ENCODE peak calls at places on chromosome 16, in seven cellular contexts. J is transverse colon; I is body of pancreas; U is keratinocyte; Y is fibroblast of lung; F is left ventricle myocardium inferior; W is effector memory CD4-positive, alpha-beta T cell. X is an unnamed sample.

GRCh38 chr16:57999366-57999970 is 1.0 kb downstream of the ZNF319 start:
- DNase-seq in J (no peak), I (no peak), U (no peak), Y (peak; percentile 29), F (no peak), W (no peak), X (peak; percentile 16)

GRCh38 chr16:58119509-58119845 is 9.7 kb downstream of the CFAP20 start:
- DNase-seq in J (no peak), I (no peak), U (no peak), Y (no peak), F (no peak), W (no peak), X (no peak)

GRCh38 chr16:50839920-50840729 is 98.2 kb downstream of the CYLD start:
- DNase-seq in J (no peak), I (no peak), U (no peak), Y (no peak), F (no peak), W (no peak), X (no peak)

GRCh38 chr16:65059421-65059980 is 62.4 kb downstream of the CDH11 start:
- DNase-seq in J (no peak), I (peak; percentile 21), U (no peak), Y (no peak), F (no peak), W (no peak), X (peak; percentile 2)

GRCh38 chr16:66426112-66427035 is 721 bp upstream of the BEAN1 start:
- DNase-seq in J (no peak), I (no peak), U (no peak), Y (no peak), F (no peak), W (no peak), X (no peak)

GRCh38 chr16:23286131-23286532 is 16.0 kb upstream of the SCNN1B start:
- DNase-seq in J (no peak), I (no peak), U (peak; percentile 85), Y (no peak), F (no peak), W (no peak), X (no peak)

GRCh38 chr16:79826732-79827514 is 226.4 kb upstream of the MAF start:
- DNase-seq in J (no peak), I (no peak), U (no peak), Y (peak; percentile 94), F (no peak), W (no peak), X (no peak)

GRCh38 chr16:78647019-78647418 is 547.6 kb downstream of the WWOX start:
- DNase-seq in J (no peak), I (no peak), U (no peak), Y (no peak), F (peak; percentile 19), W (no peak), X (no peak)

GRCh38 chr16:53756329-53756996 is 52.5 kb downstream of the FTO start:
- DNase-seq in J (no peak), I (no peak), U (no peak), Y (peak; percentile 51), F (no peak), W (no peak), X (peak; percentile 56)

GRCh38 chr16:56226187-56226586 is 34.9 kb downstream of the GNAO1 start:
- DNase-seq in J (no peak), I (no peak), U (no peak), Y (no peak), F (no peak), W (no peak), X (no peak)

GRCh38 chr16:66894948-66895696 is 14.8 kb downstream of the PDP2 start:
- DNase-seq in J (peak; percentile 82), I (peak; percentile 68), U (no peak), Y (peak; percentile 81), F (peak; percentile 63), W (peak; percentile 39), X (peak; percentile 88)

GRCh38 chr16:46632778-46633733 is 11.9 kb upstream of the SHCBP1 start:
- DNase-seq in J (no peak), I (no peak), U (no peak), Y (no peak), F (no peak), W (no peak), X (no peak)

GRCh38 chr16:79632289-79632688 is 31.8 kb upstream of the MAF start:
- DNase-seq in J (no peak), I (no peak), U (no peak), Y (no peak), F (no peak), W (no peak), X (no peak)

GRCh38 chr16:75264999-75265910 is 13.8 kb upstream of the BCAR1 start:
- DNase-seq in J (peak; percentile 72), I (peak; percentile 64), U (no peak), Y (no peak), F (no peak), W (no peak), X (peak; percentile 66)

GRCh38 chr16:11405331-11406176 is 60.3 kb downstream of the RMI2 start:
- DNase-seq in J (peak; percentile 33), I (peak; percentile 48), U (no peak), Y (peak; percentile 13), F (no peak), W (peak; percentile 14), X (peak; percentile 11)

GRCh38 chr16:11100239-11100750 is 155.7 kb downstream of the SOCS1 start:
- DNase-seq in J (peak; percentile 53), I (no peak), U (no peak), Y (peak; percentile 99), F (peak; percentile 62), W (no peak), X (peak; percentile 41)

GRCh38 chr16:12535535-12536411 is 267.9 kb downstream of the CPPED1 start:
- DNase-seq in J (no peak), I (no peak), U (no peak), Y (no peak), F (no peak), W (no peak), X (no peak)

GRCh38 chr16:22813223-22813945 is 578 bp upstream of the HS3ST2 start:
- DNase-seq in J (peak; percentile 32), I (peak; percentile 14), U (peak; percentile 75), Y (peak; percentile 2), F (peak; percentile 42), W (no peak), X (no peak)

GRCh38 chr16:74563828-74564263 is 43.1 kb downstream of the GLG1 start:
- DNase-seq in J (no peak), I (no peak), U (no peak), Y (peak; percentile 32), F (no peak), W (no peak), X (peak; percentile 48)

GRCh38 chr16:83901101-83901500 is 2.2 kb downstream of the MLYCD start:
- DNase-seq in J (no peak), I (no peak), U (no peak), Y (no peak), F (no peak), W (no peak), X (no peak)

GRCh38 chr16:59684911-59685310 is 950.8 kb upstream of the GOT2 start:
- DNase-seq in J (no peak), I (no peak), U (no peak), Y (peak; percentile 51), F (no peak), W (no peak), X (no peak)

GRCh38 chr16:85649411-85649977 is 36.4 kb downstream of the GSE1 start:
- DNase-seq in J (no peak), I (no peak), U (no peak), Y (no peak), F (no peak), W (no peak), X (no peak)
- H3K27ac ChIP-seq in J (no peak overlapping the region), I (no peak overlapping the region), U (no peak overlapping the region), Y (no peak overlapping the region), F (no peak overlapping the region), W (no peak overlapping the region), X (no peak overlapping the region)

DNA sequence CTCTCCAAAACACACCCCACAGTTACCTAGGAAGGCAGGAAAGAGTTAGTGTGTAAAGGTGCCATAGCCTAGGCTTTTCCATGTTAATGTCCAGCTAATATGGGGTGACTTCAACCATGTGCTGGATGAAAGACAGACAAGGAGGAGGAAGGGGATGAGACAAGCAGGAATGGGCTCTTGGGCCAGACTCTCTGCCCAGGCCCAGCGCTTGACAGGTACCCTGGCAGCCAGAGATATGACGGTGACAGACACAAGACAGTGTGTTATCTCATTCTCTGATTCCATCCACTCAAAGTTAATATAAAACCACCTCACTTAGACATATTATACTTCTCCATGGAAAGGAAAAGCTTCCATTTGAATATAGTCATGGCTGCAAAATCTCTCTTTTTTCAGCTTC is 596.8 kb downstream of the TOX3 start:
- DNase-seq in J (no peak), I (no peak), U (no peak), Y (no peak), F (no peak), W (no peak), X (no peak)
- H3K36me3 ChIP-seq in J (no peaks in the 10 kb centered on the region), I (no peaks in the 10 kb centered on the region), U (no peaks in the 10 kb centered on the region), Y (no peaks in the 10 kb centered on the region), F (no peaks in the 10 kb centered on the region), W (no peaks in the 10 kb centered on the region), X (no peaks in the 10 kb centered on the region)

DNA sequence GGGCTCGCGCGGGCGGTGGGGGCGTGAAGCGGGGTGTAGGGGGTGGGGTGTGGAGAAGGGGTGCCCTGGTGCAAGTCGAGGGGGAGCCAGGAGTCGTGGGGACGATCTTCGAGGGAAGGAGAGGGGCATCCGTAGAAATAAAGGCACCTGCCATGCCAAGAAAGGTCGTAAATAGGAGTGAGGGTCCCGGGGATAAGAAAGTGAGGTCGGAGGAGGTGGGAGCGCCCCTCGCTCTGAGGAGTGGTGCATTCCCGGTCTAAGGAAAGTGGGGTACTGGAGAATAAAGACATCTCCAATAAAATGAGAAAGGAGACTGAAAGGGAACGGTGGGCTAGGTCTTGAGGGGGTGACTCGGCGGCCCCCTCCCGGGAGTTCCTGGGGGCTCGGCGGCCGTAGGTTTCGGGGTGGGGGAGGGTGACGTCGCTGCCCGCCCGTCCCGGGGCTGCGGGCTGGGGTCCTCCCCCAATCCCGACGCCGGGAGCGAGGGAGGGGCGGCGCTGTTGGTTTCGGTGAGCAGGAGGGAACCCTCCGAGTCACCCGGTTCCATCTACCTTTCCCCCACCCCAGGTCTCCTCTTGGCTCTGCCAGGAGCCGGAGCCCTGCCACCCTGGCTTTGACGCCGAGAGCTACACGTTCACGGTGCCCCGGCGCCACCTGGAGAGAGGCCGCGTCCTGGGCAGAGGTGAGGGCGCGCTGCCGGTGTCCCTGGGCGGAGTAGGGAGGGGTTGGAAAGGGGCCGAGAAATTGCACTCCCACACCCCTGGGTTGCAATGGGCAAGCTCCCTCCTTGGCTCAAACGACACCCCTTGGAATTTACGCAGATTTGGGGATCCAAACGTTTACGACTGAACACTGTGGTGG is 868 bp downstream of the CDH1 start:
- DNase-seq in J (peak; percentile 86), I (peak; percentile 85), U (no peak), Y (no peak), F (no peak), W (no peak), X (peak; percentile 87)
- H3K4me3 ChIP-seq in J (peak overlapping the region; percentile 62), I (peak overlapping the region; percentile 94), U (peak overlapping the region; percentile 97), Y (no peak overlapping the region), F (peak overlapping the region; percentile 43), W (peak overlapping the region; percentile 22), X (peak overlapping the region; percentile 80)

GRCh38 chr16:89700100-89700648 is 1.3 kb downstream of the SPATA2L start:
- DNase-seq in J (peak; percentile 100), I (peak; percentile 100), U (peak; percentile 92), Y (peak; percentile 98), F (peak; percentile 98), W (peak; percentile 98), X (peak; percentile 99)
- H3K27ac ChIP-seq in J (peak overlapping the region; percentile 95), I (peak overlapping the region; percentile 95), U (no peak overlapping the region), Y (peak overlapping the region; percentile 75), F (peak overlapping the region; percentile 79), W (peak overlapping the region; percentile 85), X (peak overlapping the region; percentile 96)

GRCh38 chr16:192686-193085 is 12.4 kb downstream of the HBQ1 start:
- DNase-seq in J (no peak), I (no peak), U (no peak), Y (no peak), F (no peak), W (no peak), X (no peak)
- H3K36me3 ChIP-seq in J (no peaks in the 10 kb centered on the region), I (peaks cover 50% of the 10 kb centered on the region), U (peaks cover 37% of the 10 kb centered on the region), Y (peaks cover 30% of the 10 kb centered on the region), F (peaks cover 99% of the 10 kb centered on the region), W (peaks cover 67% of the 10 kb centered on the region), X (peaks cover 42% of the 10 kb centered on the region)